ENCODE peak calls at places on chromosomes 6 and 20, in four cellular contexts. N is OCI-LY7, C is stomach, M is foreskin keratinocyte. J is an unnamed sample. For H3K4me1, the result is how much of the 10 kb centered on the place peaks cover.

GRCh38 chr6:33190504-33191107 is 1.7 kb downstream of the COL11A2 start:
- DNase-seq in N (no peak), M (no peak), C (no peak), J (no peak)

GRCh38 chr6:121961726-121962125 is 437.7 kb upstream of the HSF2 start:
- DNase-seq in C (no peak), N (no peak), M (no peak), J (no peak)

GRCh38 chr20:33863440-33864323 is 52.5 kb downstream of the CHMP4B start:
- DNase-seq in M (no peak), C (no peak), N (no peak), J (no peak)

GRCh38 chr6:131400782-131401496 is 172.1 kb upstream of the ARG1 start:
- DNase-seq in M (no peak), C (no peak), N (no peak), J (no peak)

GRCh38 chr6:107314644-107315043 is 144.7 kb downstream of the PDSS2 start:
- DNase-seq in M (no peak), N (no peak), C (no peak), J (no peak)

GRCh38 chr6:169224716-169225115 is 28.9 kb downstream of the THBS2 start:
- DNase-seq in N (no peak), C (no peak), M (no peak), J (no peak)

GRCh38 chr6:111870751-111871064 is 2.5 kb downstream of the FYN start:
- DNase-seq in C (no peak), N (no peak), M (no peak), J (no peak)

GRCh38 chr20:42380287-42380686 is 762.1 kb upstream of the CHD6 start:
- DNase-seq in M (no peak), C (no peak), N (no peak), J (no peak)

GRCh38 chr20:37315293-37316110 is 26.0 kb downstream of the MANBAL start:
- DNase-seq in M (no peak), N (peak), C (peak), J (peak)

GRCh38 chr6:138230759-138231398 is 12.6 kb upstream of the PBOV1 start:
- DNase-seq in N (no peak), M (no peak), C (no peak), J (no peak)

GRCh38 chr20:15200139-15200538 is 862.7 kb upstream of the FLRT3 start:
- DNase-seq in M (no peak), C (no peak), N (no peak), J (no peak)

GRCh38 chr6:19995575-19996257 is 158.5 kb downstream of the ID4 start:
- DNase-seq in C (no peak), N (no peak), M (no peak), J (no peak)

GRCh38 chr6:26155066-26155925 is 68.1 kb downstream of the HFE start:
- DNase-seq in M (no peak), C (no peak), N (peak), J (no peak)

GRCh38 chr6:108755257-108756240 is 92.7 kb upstream of the ARMC2 start:
- DNase-seq in M (no peak), C (no peak), N (no peak), J (no peak)

GRCh38 chr20:62258499-62259293 is 20.4 kb downstream of the OSBPL2 start:
- DNase-seq in M (no peak), N (no peak), C (no peak), J (no peak)

GRCh38 chr6:155939253-155939652 is 483.6 kb upstream of the NOX3 start:
- DNase-seq in M (no peak), C (no peak), N (no peak), J (no peak)

GRCh38 chr6:16754864-16755263 is 6.4 kb downstream of the ATXN1 start:
- DNase-seq in C (no peak), M (no peak), N (no peak), J (no peak)

GRCh38 chr6:16754274-16754673 is 7.0 kb downstream of the ATXN1 start:
- DNase-seq in M (no peak), C (no peak), N (no peak), J (no peak)

GRCh38 chr6:16756660-16757270 is 4.5 kb downstream of the ATXN1 start:
- DNase-seq in N (no peak), M (no peak), C (no peak), J (no peak)

GRCh38 chr6:16757332-16757731 is 3.9 kb downstream of the ATXN1 start:
- DNase-seq in C (no peak), M (no peak), N (no peak), J (no peak)

GRCh38 chr6:16755544-16755943 is 5.7 kb downstream of the ATXN1 start:
- DNase-seq in M (no peak), C (no peak), N (no peak), J (no peak)
- H3K4me1 ChIP-seq in M (under half), C (half or more), N (under half), J (under half)

GRCh38 chr20:51525241-51526104 is 17.0 kb downstream of the NFATC2 start:
- DNase-seq in M (no peak), C (no peak), N (peak), J (no peak)
- H3K4me1 ChIP-seq in M (under half), C (half or more), N (half or more), J (under half)

DNA sequence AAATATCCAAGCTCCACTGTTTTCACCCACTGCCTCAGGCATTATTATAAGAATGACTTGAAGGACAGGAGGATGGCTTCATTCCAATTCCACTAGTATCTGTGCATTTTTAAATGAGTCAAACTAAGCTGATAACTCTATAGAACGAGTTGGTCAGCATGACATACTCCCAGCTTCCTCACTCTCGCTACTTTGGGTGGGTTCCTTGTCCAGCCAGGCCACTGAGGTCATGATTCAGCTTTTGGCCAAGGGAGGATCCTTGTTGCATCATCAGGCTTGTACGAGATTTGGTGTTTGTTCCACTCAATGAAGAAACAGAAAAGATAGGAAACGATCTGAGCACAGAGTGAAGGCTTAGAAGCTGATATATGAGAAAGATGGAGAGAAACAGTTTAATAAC is 19.8 kb downstream of the NEDD9 start:
- DNase-seq in M (no peak), C (no peak), N (no peak), J (peak)
- H3K4me1 ChIP-seq in M (under half), C (half or more), N (under half), J (half or more)

GRCh38 chr6:2851727-2852513 is 10.3 kb upstream of the SERPINB1 start:
- DNase-seq in M (no peak), N (no peak), C (no peak), J (no peak)
- H3K4me1 ChIP-seq in M (under half), N (half or more), C (half or more), J (under half)

GRCh38 chr20:63737940-63738686 is 1.5 kb upstream of the SLC2A4RG start:
- DNase-seq in C (no peak), N (peak), M (no peak), J (peak)
- H3K4me1 ChIP-seq in C (half or more), N (half or more), M (under half), J (under half)

DNA sequence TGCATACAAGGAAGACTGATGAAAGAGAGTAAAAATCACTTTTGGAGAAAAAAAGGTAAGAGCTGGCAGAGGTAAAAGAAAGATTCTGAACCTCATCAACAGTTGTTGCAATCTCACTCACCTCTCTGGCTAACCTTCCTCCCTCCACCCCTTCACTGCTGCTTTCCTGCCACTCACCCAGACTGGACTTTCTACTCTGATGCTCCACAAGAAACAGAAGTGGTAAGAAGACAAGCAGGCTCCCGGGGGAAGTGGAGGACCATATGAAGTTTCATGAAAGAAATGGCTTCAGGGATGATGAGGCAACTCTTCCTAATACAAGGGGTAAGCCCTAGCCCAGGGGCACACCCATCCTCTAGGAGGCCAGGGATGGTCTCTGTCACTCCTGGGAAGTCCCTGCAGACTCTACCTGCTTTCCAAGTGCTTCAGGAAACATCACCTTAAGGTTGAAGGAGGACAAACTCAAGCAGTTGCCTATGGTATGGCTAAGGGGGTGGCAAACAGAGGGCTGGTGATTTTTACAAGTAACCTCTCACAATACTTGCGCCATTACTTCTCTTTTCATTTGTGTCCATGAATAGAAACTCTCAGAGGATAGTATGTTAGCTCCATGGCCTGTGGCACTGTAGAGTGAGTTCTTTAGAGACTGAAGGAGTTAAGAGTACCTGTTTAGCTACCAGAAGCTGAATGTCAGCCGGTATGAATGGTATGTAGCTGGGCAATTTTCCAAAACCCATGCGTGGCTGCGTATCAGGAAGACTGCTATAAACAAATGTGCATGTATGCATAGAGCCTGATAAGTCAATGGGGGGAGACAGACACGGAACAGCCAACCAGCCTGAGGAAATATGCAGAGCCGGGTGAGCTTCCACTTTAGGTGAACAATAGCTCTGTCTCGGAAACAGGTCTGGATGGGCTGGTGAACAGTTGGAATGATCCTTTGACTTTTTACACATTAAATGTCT is 112.0 kb downstream of the BACH2 start:
- DNase-seq in C (peak), M (peak), N (no peak), J (no peak)
- H3K4me1 ChIP-seq in C (under half), M (under half), N (under half), J (under half)

DNA sequence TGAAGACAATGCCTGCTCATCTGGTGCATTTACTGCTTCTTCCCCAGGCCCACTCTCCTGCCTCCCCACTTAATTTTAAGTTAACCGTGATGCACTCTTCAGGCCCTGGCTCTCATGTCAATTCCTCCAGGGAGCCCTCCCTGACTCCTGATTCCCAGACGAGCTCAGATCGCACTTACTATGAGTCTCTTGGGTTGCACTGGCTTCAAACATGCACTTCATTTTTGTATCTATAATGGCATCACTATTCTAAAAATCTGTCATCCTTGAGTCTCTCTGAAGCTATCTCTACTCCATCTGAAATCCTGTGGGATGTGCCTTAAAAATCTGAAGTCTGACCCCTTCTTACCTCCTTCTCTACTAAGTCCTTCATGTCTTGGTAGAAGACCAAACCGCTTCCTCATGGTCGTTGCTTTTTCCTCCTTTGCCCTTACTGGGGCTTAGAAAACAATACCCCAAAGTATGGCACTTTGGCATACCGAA is 24.7 kb downstream of the COX4I2 start:
- DNase-seq in M (no peak), N (no peak), C (no peak), J (no peak)
- H3K4me1 ChIP-seq in M (under half), N (under half), C (half or more), J (under half)

GRCh38 chr6:5751525-5752252 is 255.0 kb downstream of the NRN1 start:
- DNase-seq in C (no peak), N (no peak), M (no peak), J (no peak)
- H3K4me1 ChIP-seq in C (under half), N (under half), M (under half), J (under half)